ENCODE peak calls at places on chromosome 2, in four cellular contexts. X, T, U and P are unnamed samples.

GRCh38 chr2:118968031-118968430 is 26.0 kb downstream of the MARCO start:
- DNase-seq in X (no peak), T (no peak), U (no peak), P (no peak)

GRCh38 chr2:23637011-23637778 is 252.2 kb downstream of the KLHL29 start:
- DNase-seq in X (no peak), T (peak; percentile 31), U (no peak), P (no peak)

GRCh38 chr2:80889009-80889408 is 584.5 kb upstream of the LRRTM1 start:
- DNase-seq in X (no peak), T (no peak), U (no peak), P (no peak)

GRCh38 chr2:25347205-25347815 is 5.6 kb upstream of the DNMT3A start:
- DNase-seq in X (no peak), T (no peak), U (no peak), P (no peak)

GRCh38 chr2:128457716-128458115 is 139.0 kb upstream of the HS6ST1 start:
- DNase-seq in X (no peak), T (no peak), U (no peak), P (peak; percentile 60)

GRCh38 chr2:71347517-71347916 is 15.9 kb downstream of the ZNF638 start:
- DNase-seq in X (no peak), T (no peak), U (no peak), P (no peak)

GRCh38 chr2:25714740-25715139 is 41.4 kb upstream of the DTNB start:
- DNase-seq in X (no peak), T (no peak), U (no peak), P (no peak)

GRCh38 chr2:163453920-163454319 is 281.9 kb downstream of the FIGN start:
- DNase-seq in X (no peak), T (no peak), U (no peak), P (no peak)

GRCh38 chr2:176504431-176504830 is 235.2 kb downstream of the MTX2 start:
- DNase-seq in X (no peak), T (no peak), U (no peak), P (no peak)

GRCh38 chr2:217610411-217610814 is 392.4 kb downstream of the TNS1 start:
- DNase-seq in X (peak; percentile 36), T (peak; percentile 57), U (no peak), P (no peak)

GRCh38 chr2:124048664-124049063 is 23.6 kb downstream of the CNTNAP5 start:
- DNase-seq in X (no peak), T (no peak), U (no peak), P (no peak)
- H3K4me3 ChIP-seq in X (no peak overlapping the region), T (no peak overlapping the region), U (no peak overlapping the region), P (no peak overlapping the region)

GRCh38 chr2:7003895-7004294 is 86.7 kb downstream of the RNF144A start:
- DNase-seq in X (no peak), T (no peak), U (no peak), P (no peak)
- H3K27ac ChIP-seq in X (no peak overlapping the region), T (no peak overlapping the region), U (no peak overlapping the region), P (no peak overlapping the region)

GRCh38 chr2:208407667-208408066 is 1.1 kb downstream of the PTH2R start:
- DNase-seq in X (no peak), T (no peak), U (no peak), P (no peak)

GRCh38 chr2:208406474-208407451 is at the start of gene PTH2R:
- DNase-seq in X (no peak), T (peak; percentile 81), U (no peak), P (no peak)
- H3K4me3 ChIP-seq in X (no peak within 1 kb of the TSS), T (no peak within 1 kb of the TSS), U (peak within 1 kb of the TSS; percentile 47), P (peak within 1 kb of the TSS; percentile 34)

GRCh38 chr2:30266705-30267104 is 35.4 kb downstream of the LBH start:
- DNase-seq in X (no peak), T (no peak), U (no peak), P (no peak)

GRCh38 chr2:30266051-30266621 is 34.8 kb downstream of the LBH start:
- DNase-seq in X (peak; percentile 76), T (no peak), U (no peak), P (no peak)

GRCh38 chr2:30267576-30267975 is 36.2 kb downstream of the LBH start:
- DNase-seq in X (no peak), T (no peak), U (no peak), P (no peak)

GRCh38 chr2:30268296-30268871 is 37.0 kb downstream of the LBH start:
- DNase-seq in X (no peak), T (no peak), U (no peak), P (no peak)

DNA sequence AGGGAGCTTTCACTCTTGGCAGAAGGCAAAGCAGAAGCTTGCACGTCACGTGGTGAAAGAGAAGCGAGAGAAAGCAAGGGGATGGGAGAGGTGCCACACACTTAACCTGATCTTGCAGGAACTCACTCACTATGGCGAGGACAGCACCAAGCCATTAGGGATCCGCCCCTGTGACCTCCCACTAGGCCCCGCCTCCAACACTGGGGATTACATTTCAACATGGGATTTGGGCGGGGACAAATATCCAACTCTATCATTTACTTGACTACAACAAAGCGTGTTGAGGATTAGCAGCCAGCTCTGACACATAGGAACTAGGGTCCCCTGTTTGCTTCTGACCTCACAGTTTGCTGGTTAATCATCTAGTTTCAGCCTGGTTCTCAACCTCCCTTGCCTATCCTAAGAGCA is 35.8 kb downstream of the LBH start:
- DNase-seq in X (peak; percentile 54), T (no peak), U (no peak), P (no peak)
- H3K27ac ChIP-seq in X (peak overlapping the region; percentile 1), T (no peak overlapping the region), U (no peak overlapping the region), P (no peak overlapping the region)

DNA sequence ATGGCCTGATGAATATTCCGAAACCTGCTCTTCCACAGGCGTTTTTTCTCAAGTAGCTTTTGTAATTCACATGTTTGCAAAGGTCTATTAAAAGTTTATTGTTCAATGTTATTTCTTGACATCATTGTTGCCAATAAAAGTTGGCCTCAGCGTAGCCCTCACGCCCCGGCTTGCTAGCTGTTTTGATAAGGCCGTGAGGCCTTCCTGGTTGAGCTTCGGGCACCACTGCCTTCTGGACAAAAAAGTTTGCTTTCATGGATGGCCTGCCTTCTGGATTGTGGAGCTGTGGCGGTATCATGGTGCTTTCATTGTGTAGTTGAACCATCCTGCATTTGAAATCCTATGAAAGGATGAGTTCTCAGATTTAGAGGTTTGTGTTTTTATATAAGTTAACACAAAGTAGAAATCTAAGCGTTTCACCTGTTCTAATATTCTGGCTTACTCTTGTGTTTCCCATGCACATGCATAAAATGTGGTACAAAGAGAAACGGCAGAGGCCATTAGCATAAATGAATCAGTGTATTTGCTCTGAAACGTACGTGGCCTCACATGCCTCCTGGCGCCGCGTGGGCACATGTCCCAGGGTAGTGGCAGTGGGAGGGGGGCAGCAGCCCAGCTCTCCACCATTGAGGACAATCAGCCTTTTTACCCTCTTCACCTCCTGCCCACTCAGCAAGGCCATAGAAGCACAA is 134.5 kb downstream of the NCK2 start:
- DNase-seq in X (no peak), T (no peak), U (no peak), P (no peak)
- H3K4me3 ChIP-seq in X (no peak overlapping the region), T (no peak overlapping the region), U (no peak overlapping the region), P (no peak overlapping the region)